ENCODE peak calls at places on chromosomes 11 and 22, in five cellular contexts. F, B, C, H and Q are unnamed samples.

GRCh38 chr11:125494987-125495725 is 909 bp downstream of the FEZ1 start:
- DNase-seq in F (peak; percentile 49), B (peak; percentile 37), C (no peak), H (no peak), Q (peak; percentile 48)

GRCh38 chr22:23383491-23384450 is 196.3 kb downstream of the IGLL1 start:
- DNase-seq in F (no peak), B (no peak), C (no peak), H (no peak), Q (no peak)

GRCh38 chr11:90134420-90135003 is at the start of gene NAALAD2:
- DNase-seq in F (peak; percentile 38), B (peak; percentile 10), C (no peak), H (no peak), Q (peak; percentile 55)

GRCh38 chr11:723120-723883 is 17.3 kb downstream of the EPS8L2 start:
- DNase-seq in F (peak; percentile 70), B (peak; percentile 73), C (no peak), H (peak; percentile 60), Q (no peak)

GRCh38 chr22:46149493-46149997 is 781 bp upstream of the PPARA start:
- DNase-seq in F (no peak), B (no peak), C (no peak), H (no peak), Q (peak; percentile 24)

GRCh38 chr22:42074153-42074750 is at the start of gene PHETA2:
- DNase-seq in F (peak; percentile 53), B (peak; percentile 42), C (peak; percentile 27), H (no peak), Q (peak; percentile 60)

GRCh38 chr11:33682019-33682418 is 18.6 kb downstream of the C11orf91 start:
- DNase-seq in F (no peak), B (no peak), C (no peak), H (no peak), Q (no peak)

GRCh38 chr11:2298795-2299747 is 2.6 kb downstream of the C11orf21 start:
- DNase-seq in F (peak; percentile 6), B (no peak), C (no peak), H (peak; percentile 43), Q (peak; percentile 49)

GRCh38 chr11:795638-796564 is 2.2 kb downstream of the SLC25A22 start:
- DNase-seq in F (peak; percentile 81), B (peak; percentile 93), C (peak; percentile 63), H (peak; percentile 76), Q (no peak)

GRCh38 chr22:17149073-17149815 is 9.8 kb downstream of the HDHD5 start:
- DNase-seq in F (no peak), B (no peak), C (no peak), H (no peak), Q (no peak)

GRCh38 chr11:34501962-34502361 is 11.6 kb downstream of the ELF5 start:
- DNase-seq in F (no peak), B (no peak), C (no peak), H (no peak), Q (no peak)

GRCh38 chr11:120129570-120129969 is 8.3 kb downstream of the TRIM29 start:
- DNase-seq in F (no peak), B (no peak), C (no peak), H (peak; percentile 59), Q (no peak)

GRCh38 chr11:85941380-85941973 is 86.3 kb downstream of the CCDC83 start:
- DNase-seq in F (peak; percentile 84), B (peak; percentile 49), C (no peak), H (peak; percentile 64), Q (peak; percentile 36)

GRCh38 chr11:66267379-66268209 is 845 bp upstream of the RAB1B start:
- DNase-seq in F (peak; percentile 89), B (peak; percentile 94), C (peak; percentile 77), H (peak; percentile 75), Q (peak; percentile 94)

GRCh38 chr11:125320347-125321122 is 156.0 kb downstream of the PKNOX2 start:
- DNase-seq in F (no peak), B (no peak), C (no peak), H (no peak), Q (no peak)

GRCh38 chr11:17649261-17649660 is 70.1 kb upstream of the MYOD1 start:
- DNase-seq in F (no peak), B (no peak), C (no peak), H (no peak), Q (no peak)

GRCh38 chr22:38415561-38416321 is 39.3 kb downstream of the KCNJ4 start:
- DNase-seq in F (no peak), B (no peak), C (no peak), H (no peak), Q (no peak)

GRCh38 chr22:38413085-38414008 is 41.7 kb downstream of the KCNJ4 start:
- DNase-seq in F (no peak), B (no peak), C (no peak), H (no peak), Q (no peak)

GRCh38 chr22:38416621-38417251 is 38.3 kb downstream of the KCNJ4 start:
- DNase-seq in F (no peak), B (no peak), C (no peak), H (no peak), Q (no peak)

GRCh38 chr22:38414009-38414395 is 41.0 kb downstream of the KCNJ4 start:
- DNase-seq in F (no peak), B (no peak), C (no peak), H (no peak), Q (no peak)

GRCh38 chr22:38415046-38415445 is 40.0 kb downstream of the KCNJ4 start:
- DNase-seq in F (no peak), B (no peak), C (no peak), H (no peak), Q (no peak)
- TF ChIP-seq CTCF in F (no peak), B (no peak), C (no peak), H (no peak), Q (no peak)

DNA sequence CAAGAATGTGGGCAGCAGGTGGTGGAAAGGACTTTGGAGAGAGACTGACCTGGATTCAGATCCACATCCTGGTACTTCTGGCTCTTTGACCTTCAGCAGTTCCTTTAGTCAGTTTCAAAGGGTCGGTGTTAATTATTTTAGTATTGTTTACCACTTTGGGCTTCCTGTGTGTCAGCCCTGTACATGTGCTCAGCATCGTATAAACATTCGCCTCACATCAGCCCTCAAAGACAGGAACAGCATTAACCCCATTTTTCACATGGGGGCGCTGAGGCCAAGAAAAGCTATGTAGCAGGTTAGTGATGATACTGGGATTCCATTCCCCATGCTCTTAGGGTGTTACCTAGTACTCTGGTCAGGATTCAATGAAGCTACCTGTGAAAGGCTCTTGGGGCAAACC is 72.1 kb upstream of the YWHAH start:
- DNase-seq in F (no peak), B (no peak), C (no peak), H (peak; percentile 13), Q (peak; percentile 41)
- TF ChIP-seq CTCF in F (no peak), B (no peak), C (no peak), H (no peak), Q (no peak)

GRCh38 chr11:9076046-9076445 is 15.4 kb downstream of the SCUBE2 start:
- DNase-seq in F (no peak), B (no peak), C (no peak), H (no peak), Q (no peak)

GRCh38 chr11:9074338-9075029 is 16.9 kb downstream of the SCUBE2 start:
- DNase-seq in F (no peak), B (no peak), C (no peak), H (no peak), Q (no peak)

GRCh38 chr11:9076661-9077060 is 14.7 kb downstream of the SCUBE2 start:
- DNase-seq in F (no peak), B (no peak), C (no peak), H (no peak), Q (no peak)

GRCh38 chr11:9077164-9077563 is 14.2 kb downstream of the SCUBE2 start:
- DNase-seq in F (no peak), B (no peak), C (no peak), H (no peak), Q (no peak)

DNA sequence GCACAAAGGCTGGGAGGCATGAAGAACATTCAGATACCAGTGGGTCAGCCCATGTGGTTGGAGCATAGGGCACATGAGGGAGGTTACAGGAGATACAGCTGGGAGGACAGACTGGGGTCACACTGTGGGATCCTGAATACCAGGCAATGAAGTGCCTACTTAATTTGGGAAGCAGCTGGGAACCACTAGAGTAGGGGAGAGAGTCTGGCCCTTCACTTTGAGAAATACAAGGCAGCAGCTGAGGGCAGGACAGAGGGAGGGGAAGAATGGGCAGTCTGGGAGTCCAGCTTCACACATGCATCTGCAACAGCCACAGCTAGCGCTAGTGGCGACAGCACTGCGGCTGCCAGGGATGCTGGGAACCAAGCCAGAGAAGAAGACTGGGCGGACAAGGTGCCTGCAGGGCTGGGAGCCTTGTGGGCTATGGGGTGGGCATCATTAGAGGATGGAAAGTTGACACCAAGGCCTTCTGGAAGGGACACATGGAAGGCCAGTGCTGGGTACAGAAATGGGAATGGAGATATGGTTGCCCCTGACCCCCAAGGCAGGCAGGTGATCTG is 15.9 kb downstream of the SCUBE2 start:
- DNase-seq in F (no peak), B (no peak), C (no peak), H (no peak), Q (no peak)
- TF ChIP-seq CTCF in F (no peak), B (no peak), C (no peak), H (no peak), Q (no peak)

GRCh38 chr22:24420977-24421343 is 6.4 kb upstream of the ADORA2A start:
- DNase-seq in F (no peak), B (no peak), C (no peak), H (no peak), Q (no peak)

GRCh38 chr22:24420072-24420976 is 7.1 kb upstream of the ADORA2A start:
- DNase-seq in F (peak; percentile 38), B (no peak), C (no peak), H (no peak), Q (peak; percentile 80)

GRCh38 chr22:24422078-24422665 is 5.2 kb upstream of the ADORA2A start:
- DNase-seq in F (no peak), B (no peak), C (no peak), H (no peak), Q (no peak)

GRCh38 chr22:24419480-24419860 is 7.9 kb upstream of the ADORA2A start:
- DNase-seq in F (no peak), B (no peak), C (no peak), H (no peak), Q (no peak)

DNA sequence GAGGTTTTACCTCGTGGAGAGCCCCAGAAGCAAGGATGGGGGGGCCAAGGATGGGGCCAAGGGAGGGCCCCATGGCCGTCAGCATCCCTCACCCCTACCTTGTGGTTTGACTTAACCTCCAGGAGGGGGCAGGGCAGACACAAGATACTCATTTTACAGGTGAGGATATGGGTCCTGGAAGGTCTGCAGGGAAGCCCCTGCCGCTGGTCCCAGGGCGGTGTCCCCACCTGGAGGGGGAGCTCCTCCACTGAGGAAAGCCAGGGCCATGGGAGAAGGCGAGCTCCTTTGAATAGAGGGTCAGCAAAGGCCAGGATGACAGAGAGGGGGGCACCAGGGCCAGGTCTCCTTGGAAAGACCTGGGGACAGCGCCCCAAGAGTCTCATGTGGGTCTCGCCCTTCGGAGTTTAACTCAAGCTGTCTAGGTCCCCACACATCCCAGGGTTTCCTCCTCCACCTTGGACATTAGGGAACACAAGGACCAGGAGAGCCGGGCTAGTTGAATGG is 5.9 kb upstream of the ADORA2A start:
- DNase-seq in F (no peak), B (peak; percentile 69), C (peak; percentile 24), H (peak; percentile 38), Q (no peak)
- TF ChIP-seq CTCF in F (no peak), B (peak; percentile 28), C (peak; percentile 45), H (peak; percentile 39), Q (peak; percentile 47)

GRCh38 chr11:64086263-64086938 is 50.7 kb downstream of the FLRT1 start:
- DNase-seq in F (peak; percentile 7), B (no peak), C (no peak), H (no peak), Q (no peak)
- TF ChIP-seq CTCF in F (no peak), B (no peak), C (no peak), H (no peak), Q (no peak)

GRCh38 chr11:14078941-14079522 is 116.5 kb downstream of the SPON1 start:
- DNase-seq in F (no peak), B (no peak), C (no peak), H (no peak), Q (no peak)
- TF ChIP-seq CTCF in F (no peak), B (no peak), C (no peak), H (no peak), Q (no peak)